ENCODE peak calls at places on chromosomes 6 and 20, in five cellular contexts. One of them, this sample, is unnamed.

GRCh38 chr20:9515761-9516657 is 1.6 kb downstream of the LAMP5 start:
- DNase-seq in NCI-H2081: no peak
- DNase-seq in substantia nigra: no peak
- DNase-seq in activated T-helper 1 cell treated with anti-CD3 and anti-CD28 coated beads, Interleukin-2, amount 50 U/mL, for 16 hours: no peak
- DNase-seq in HTR-8/SVneo: no peak
- DNase-seq in this sample: no peak

GRCh38 chr6:5108536-5108935 is 23.4 kb downstream of the PPP1R3G start:
- DNase-seq in activated T-helper 1 cell treated with anti-CD3 and anti-CD28 coated beads, Interleukin-2, amount 50 U/mL, for 16 hours: no peak
- DNase-seq in substantia nigra: no peak
- DNase-seq in NCI-H2081: peak; percentile 76
- DNase-seq in HTR-8/SVneo: no peak
- DNase-seq in this sample: no peak

GRCh38 chr6:31476515-31477139 is 21.3 kb upstream of the MICB start:
- DNase-seq in NCI-H2081: no peak
- DNase-seq in HTR-8/SVneo: no peak
- DNase-seq in activated T-helper 1 cell treated with anti-CD3 and anti-CD28 coated beads, Interleukin-2, amount 50 U/mL, for 16 hours: no peak
- DNase-seq in substantia nigra: no peak
- DNase-seq in this sample: no peak

GRCh38 chr6:43334466-43335095 is 26.0 kb upstream of the CRIP3 start:
- DNase-seq in substantia nigra: no peak
- DNase-seq in activated T-helper 1 cell treated with anti-CD3 and anti-CD28 coated beads, Interleukin-2, amount 50 U/mL, for 16 hours: no peak
- DNase-seq in NCI-H2081: peak; percentile 1
- DNase-seq in HTR-8/SVneo: peak; percentile 69
- DNase-seq in this sample: peak; percentile 43

GRCh38 chr6:6591778-6592388 is 3.4 kb downstream of the LY86 start:
- DNase-seq in NCI-H2081: no peak
- DNase-seq in substantia nigra: no peak
- DNase-seq in HTR-8/SVneo: no peak
- DNase-seq in activated T-helper 1 cell treated with anti-CD3 and anti-CD28 coated beads, Interleukin-2, amount 50 U/mL, for 16 hours: no peak
- DNase-seq in this sample: no peak

GRCh38 chr6:132060591-132060990 is 109.4 kb upstream of the CCN2 start:
- DNase-seq in activated T-helper 1 cell treated with anti-CD3 and anti-CD28 coated beads, Interleukin-2, amount 50 U/mL, for 16 hours: no peak
- DNase-seq in NCI-H2081: no peak
- DNase-seq in substantia nigra: no peak
- DNase-seq in HTR-8/SVneo: no peak
- DNase-seq in this sample: peak; percentile 90

GRCh38 chr6:166688901-166689300 is 61.9 kb upstream of the RPS6KA2 start:
- DNase-seq in HTR-8/SVneo: no peak
- DNase-seq in substantia nigra: no peak
- DNase-seq in activated T-helper 1 cell treated with anti-CD3 and anti-CD28 coated beads, Interleukin-2, amount 50 U/mL, for 16 hours: no peak
- DNase-seq in NCI-H2081: no peak
- DNase-seq in this sample: no peak

GRCh38 chr20:57346477-57346876 is 4.6 kb upstream of the RAE1 start:
- DNase-seq in HTR-8/SVneo: peak; percentile 88
- DNase-seq in substantia nigra: no peak
- DNase-seq in activated T-helper 1 cell treated with anti-CD3 and anti-CD28 coated beads, Interleukin-2, amount 50 U/mL, for 16 hours: peak; percentile 20
- DNase-seq in NCI-H2081: peak; percentile 63
- DNase-seq in this sample: peak; percentile 52

GRCh38 chr6:123598011-123598410 is 38.7 kb downstream of the TRDN start:
- DNase-seq in HTR-8/SVneo: no peak
- DNase-seq in substantia nigra: no peak
- DNase-seq in NCI-H2081: no peak
- DNase-seq in activated T-helper 1 cell treated with anti-CD3 and anti-CD28 coated beads, Interleukin-2, amount 50 U/mL, for 16 hours: no peak
- DNase-seq in this sample: no peak

GRCh38 chr6:109094351-109095035 is at the start of gene SESN1:
- DNase-seq in NCI-H2081: peak; percentile 27
- DNase-seq in substantia nigra: peak; percentile 78
- DNase-seq in HTR-8/SVneo: peak; percentile 63
- DNase-seq in activated T-helper 1 cell treated with anti-CD3 and anti-CD28 coated beads, Interleukin-2, amount 50 U/mL, for 16 hours: peak; percentile 73
- DNase-seq in this sample: peak; percentile 93

GRCh38 chr6:89582669-89583325 is 55.8 kb downstream of the LYRM2 start:
- DNase-seq in activated T-helper 1 cell treated with anti-CD3 and anti-CD28 coated beads, Interleukin-2, amount 50 U/mL, for 16 hours: no peak
- DNase-seq in substantia nigra: no peak
- DNase-seq in HTR-8/SVneo: no peak
- DNase-seq in NCI-H2081: no peak
- DNase-seq in this sample: no peak

GRCh38 chr6:157763894-157764345 is 59.1 kb upstream of the SNX9 start:
- DNase-seq in NCI-H2081: no peak
- DNase-seq in HTR-8/SVneo: no peak
- DNase-seq in substantia nigra: no peak
- DNase-seq in activated T-helper 1 cell treated with anti-CD3 and anti-CD28 coated beads, Interleukin-2, amount 50 U/mL, for 16 hours: no peak
- DNase-seq in this sample: no peak

This sample was measured in astrocyte.